ENCODE peak calls at places on chromosome 14, in four cellular contexts. One of them, this sample, is unnamed.
A peak's percentile ranks its signal among the peaks of the same experiment; 100 is the strongest.

GRCh38 chr14:103705158-103705523 is 10.1 kb downstream of the XRCC3 start:
- DNase-seq in GM12891: no peak
- DNase-seq in H1: no peak
- DNase-seq in K562: no peak
- DNase-seq in this sample: no peak

GRCh38 chr14:104820669-104821228 is 19.8 kb downstream of the ZBTB42 start:
- DNase-seq in GM12891: no peak
- DNase-seq in K562: no peak
- DNase-seq in H1: peak; percentile 63
- DNase-seq in this sample: no peak

GRCh38 chr14:61337893-61338292 is 16.5 kb downstream of the PRKCH start:
- DNase-seq in H1: no peak
- DNase-seq in GM12891: no peak
- DNase-seq in K562: no peak
- DNase-seq in this sample: no peak

GRCh38 chr14:104745431-104745830 is 7.5 kb upstream of the SIVA1 start:
- DNase-seq in H1: no peak
- DNase-seq in K562: no peak
- DNase-seq in GM12891: no peak
- DNase-seq in this sample: no peak

GRCh38 chr14:94879504-94879903 is 109.6 kb upstream of the GSC start:
- DNase-seq in GM12891: no peak
- DNase-seq in H1: no peak
- DNase-seq in K562: no peak
- DNase-seq in this sample: no peak

GRCh38 chr14:35944847-35945246 is 118.7 kb downstream of the BRMS1L start:
- DNase-seq in K562: peak; percentile 5
- DNase-seq in GM12891: peak; percentile 32
- DNase-seq in H1: peak; percentile 67
- DNase-seq in this sample: no peak

GRCh38 chr14:24839617-24840203 is 205.7 kb upstream of the GZMB start:
- DNase-seq in K562: no peak
- DNase-seq in H1: no peak
- DNase-seq in GM12891: no peak
- DNase-seq in this sample: no peak

GRCh38 chr14:28468191-28469151 is 298.1 kb upstream of the FOXG1 start:
- DNase-seq in H1: no peak
- DNase-seq in GM12891: no peak
- DNase-seq in K562: no peak
- DNase-seq in this sample: no peak

GRCh38 chr14:89813485-89814080 is 140.9 kb downstream of the EFCAB11 start:
- DNase-seq in H1: no peak
- DNase-seq in GM12891: no peak
- DNase-seq in K562: no peak
- DNase-seq in this sample: no peak

GRCh38 chr14:94018308-94018707 is 7.8 kb upstream of the OTUB2 start:
- DNase-seq in H1: no peak
- DNase-seq in GM12891: no peak
- DNase-seq in K562: no peak
- DNase-seq in this sample: no peak

GRCh38 chr14:87252103-87252502 is 740.9 kb downstream of the GALC start:
- DNase-seq in K562: no peak
- DNase-seq in H1: no peak
- DNase-seq in GM12891: no peak
- DNase-seq in this sample: no peak

GRCh38 chr14:23643533-23644194 is 7.5 kb downstream of the DHRS2 start:
- DNase-seq in H1: no peak
- DNase-seq in GM12891: no peak
- DNase-seq in K562: no peak
- DNase-seq in this sample: no peak

GRCh38 chr14:23645812-23646647 is 9.9 kb downstream of the DHRS2 start:
- DNase-seq in GM12891: no peak
- DNase-seq in K562: no peak
- DNase-seq in H1: no peak
- DNase-seq in this sample: no peak

GRCh38 chr14:23644195-23644918 is 8.2 kb downstream of the DHRS2 start:
- DNase-seq in H1: no peak
- DNase-seq in K562: no peak
- DNase-seq in GM12891: no peak
- DNase-seq in this sample: no peak

GRCh38 chr14:23645504-23645811 is 9.3 kb downstream of the DHRS2 start:
- DNase-seq in K562: no peak
- DNase-seq in H1: no peak
- DNase-seq in GM12891: no peak
- DNase-seq in this sample: no peak

DNA sequence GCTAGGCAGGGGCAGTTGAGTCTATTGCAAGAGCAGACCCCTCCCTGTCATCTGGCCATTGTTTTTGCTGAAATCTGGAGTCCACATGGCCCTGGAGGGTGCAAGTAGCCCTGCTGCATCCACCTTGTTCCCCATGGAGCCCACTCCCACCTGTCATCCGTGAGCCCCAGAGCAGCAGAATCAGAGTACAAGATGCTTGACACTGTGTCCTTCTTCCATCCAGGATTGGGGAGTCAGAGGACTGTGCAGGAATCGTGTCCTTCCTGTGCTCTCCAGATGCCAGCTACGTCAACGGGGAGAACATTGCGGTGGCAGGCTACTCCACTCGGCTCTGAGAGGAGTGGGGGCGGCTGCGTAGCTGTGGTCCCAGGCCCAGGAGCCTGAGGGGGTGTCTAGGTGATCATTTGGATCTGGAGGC is 8.8 kb downstream of the DHRS2 start:
- DNase-seq in GM12891: no peak
- DNase-seq in K562: no peak
- DNase-seq in H1: no peak
- DNase-seq in this sample: no peak
- TF ChIP-seq TAF1 in GM12891: no peak
- TF ChIP-seq TAF1 in K562: no peak
- TF ChIP-seq TAF1 in H1: no peak
- TF ChIP-seq TAF1 in this sample: no peak

GRCh38 chr14:21023817-21024667 is 819 bp downstream of the NDRG2 start:
- DNase-seq in GM12891: no peak
- DNase-seq in H1: no peak
- DNase-seq in K562: no peak
- DNase-seq in this sample: no peak

GRCh38 chr14:21025374-21026151 is 702 bp upstream of the NDRG2 start:
- DNase-seq in K562: peak; percentile 66
- DNase-seq in H1: peak; percentile 85
- DNase-seq in GM12891: no peak
- DNase-seq in this sample: no peak

GRCh38 chr14:21026251-21026987 is 1.6 kb upstream of the NDRG2 start:
- DNase-seq in K562: no peak
- DNase-seq in H1: no peak
- DNase-seq in GM12891: no peak
- DNase-seq in this sample: no peak

GRCh38 chr14:21023174-21023573 is 1.7 kb downstream of the NDRG2 start:
- DNase-seq in K562: no peak
- DNase-seq in GM12891: no peak
- DNase-seq in H1: no peak
- DNase-seq in this sample: no peak

DNA sequence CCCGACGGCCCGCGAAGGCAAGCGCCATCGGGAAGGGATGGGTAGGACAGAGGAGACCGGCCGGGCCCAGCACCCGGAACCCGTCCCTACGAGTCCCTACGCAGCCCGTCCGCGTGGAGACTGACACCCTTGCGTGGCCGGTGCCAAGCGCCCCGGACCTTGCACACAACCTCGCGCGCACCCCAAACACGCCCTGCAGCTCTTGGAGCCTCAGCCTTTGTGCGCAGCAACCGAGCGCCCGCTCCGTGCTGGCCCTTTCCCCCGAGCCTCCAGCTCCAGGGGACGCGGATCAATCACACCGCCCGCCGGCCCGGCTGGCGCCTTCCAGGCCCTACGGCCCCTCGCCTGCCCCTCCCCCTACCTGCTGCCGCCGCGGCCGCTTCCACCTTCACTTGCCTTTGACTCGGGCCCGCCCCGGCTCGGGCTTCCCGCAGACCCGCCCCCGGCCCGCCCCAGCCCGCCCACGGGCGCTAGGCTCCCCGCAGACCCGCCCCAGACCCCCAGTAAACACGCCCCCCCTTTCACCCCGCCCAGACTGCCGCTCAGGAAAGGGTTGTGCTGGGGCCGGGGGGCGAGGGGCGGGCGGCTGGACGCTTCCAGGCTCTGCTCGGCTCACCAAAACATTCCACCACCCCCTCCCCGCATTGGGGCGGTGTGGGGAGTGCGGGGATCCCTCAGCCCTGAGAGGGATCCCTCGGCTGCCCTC is at the start of gene NDRG2:
- DNase-seq in GM12891: peak; percentile 76
- DNase-seq in H1: peak; percentile 91
- DNase-seq in K562: peak; percentile 92
- DNase-seq in this sample: peak; percentile 50
- TF ChIP-seq POLR2A in GM12891: no peak
- TF ChIP-seq POLR2A in H1: no peak
- TF ChIP-seq POLR2A in K562: peak; percentile 65
- TF ChIP-seq POLR2A in this sample: no peak

GRCh38 chr14:92863281-92863680 is 59.7 kb upstream of the CHGA start:
- DNase-seq in GM12891: no peak
- DNase-seq in H1: no peak
- DNase-seq in K562: no peak
- DNase-seq in this sample: no peak
- TF ChIP-seq TAF1 in GM12891: no peak
- TF ChIP-seq TAF1 in H1: no peak
- TF ChIP-seq TAF1 in K562: no peak
- TF ChIP-seq TAF1 in this sample: no peak

GRCh38 chr14:69772082-69773017 is 5.4 kb downstream of the SRSF5 start:
- DNase-seq in H1: no peak
- DNase-seq in GM12891: no peak
- DNase-seq in K562: no peak
- DNase-seq in this sample: no peak

GRCh38 chr14:69770559-69770958 is 3.6 kb downstream of the SRSF5 start:
- DNase-seq in GM12891: no peak
- DNase-seq in K562: no peak
- DNase-seq in H1: no peak
- DNase-seq in this sample: no peak

GRCh38 chr14:69775012-69775411 is 8.1 kb downstream of the SRSF5 start:
- DNase-seq in GM12891: no peak
- DNase-seq in K562: no peak
- DNase-seq in H1: no peak
- DNase-seq in this sample: no peak

GRCh38 chr14:69771136-69771535 is 4.2 kb downstream of the SRSF5 start:
- DNase-seq in K562: no peak
- DNase-seq in H1: no peak
- DNase-seq in GM12891: no peak
- DNase-seq in this sample: no peak

DNA sequence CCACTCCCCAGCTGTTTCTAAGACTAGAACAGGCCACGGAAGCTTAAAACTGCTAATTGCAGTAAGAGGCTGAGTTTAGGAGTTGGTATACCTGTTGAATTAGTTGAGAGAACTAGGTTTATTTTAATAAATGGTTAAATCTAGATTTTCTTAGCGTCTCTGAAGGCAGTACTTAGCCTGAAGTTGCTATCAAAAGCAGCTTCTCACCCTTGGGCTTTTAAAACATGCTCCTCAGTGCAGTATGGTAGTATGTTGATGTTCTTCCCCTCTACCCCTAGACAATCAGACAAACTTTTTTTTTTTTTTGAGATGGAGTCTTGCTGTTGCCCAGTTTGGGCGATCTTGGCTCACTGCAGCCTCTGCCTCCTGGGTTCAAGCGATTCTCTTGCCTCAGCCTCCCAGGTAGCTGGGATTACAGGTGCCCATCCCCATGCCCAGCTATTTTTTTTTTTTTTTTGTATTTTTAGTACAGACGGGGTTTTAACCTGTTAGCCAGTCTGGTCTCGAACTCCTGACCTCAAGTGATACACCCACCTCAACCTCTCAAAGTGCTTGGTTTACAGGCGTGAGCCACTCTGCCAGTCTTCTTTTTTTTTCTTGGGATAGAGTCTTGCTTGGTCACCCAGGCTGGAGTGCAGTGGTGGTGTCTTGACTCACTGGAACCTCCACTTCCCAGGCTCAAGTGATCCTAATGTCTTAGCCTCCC is 6.8 kb downstream of the SRSF5 start:
- DNase-seq in GM12891: no peak
- DNase-seq in K562: no peak
- DNase-seq in H1: no peak
- DNase-seq in this sample: no peak
- TF ChIP-seq POLR2A in GM12891: no peak
- TF ChIP-seq POLR2A in K562: peak; percentile 39
- TF ChIP-seq POLR2A in H1: peak; percentile 41
- TF ChIP-seq POLR2A in this sample: no peak

DNA sequence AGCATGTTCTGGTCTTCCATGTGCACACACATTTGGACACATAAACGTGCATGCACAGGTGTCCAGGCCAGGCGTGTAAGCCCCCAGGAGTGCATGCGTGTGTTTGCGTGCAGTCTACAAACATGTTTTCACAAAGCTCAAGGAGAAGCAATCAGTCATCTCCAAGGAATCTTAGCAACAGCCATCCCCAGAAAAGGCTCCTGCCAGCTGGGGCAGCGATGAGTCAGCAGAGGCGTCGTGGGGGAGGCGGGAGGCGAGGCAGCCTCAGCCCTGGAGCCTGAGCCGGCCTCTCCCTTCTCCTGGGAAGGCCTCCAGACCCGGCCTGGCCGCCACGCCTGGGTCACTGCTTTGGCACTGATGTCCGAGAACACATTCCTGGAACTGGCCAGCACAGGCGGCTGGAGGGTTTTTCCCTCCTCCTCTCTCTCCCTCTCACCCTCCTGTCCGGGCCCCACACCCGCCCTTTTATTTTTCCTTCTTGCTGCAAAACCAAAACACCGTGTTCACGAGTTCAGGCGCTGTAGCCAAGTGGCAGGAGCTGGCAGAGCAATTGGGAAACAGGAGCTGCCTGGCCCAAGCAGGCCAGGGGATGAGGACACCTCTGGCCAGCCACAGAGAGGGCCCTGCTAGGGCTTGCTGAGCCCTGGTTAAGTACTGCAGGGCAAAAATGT is 92.7 kb downstream of the LRRC74A start:
- DNase-seq in GM12891: no peak
- DNase-seq in H1: no peak
- DNase-seq in K562: peak; percentile 82
- DNase-seq in this sample: no peak
- TF ChIP-seq TAF1 in GM12891: no peak
- TF ChIP-seq TAF1 in H1: no peak
- TF ChIP-seq TAF1 in K562: no peak
- TF ChIP-seq TAF1 in this sample: no peak

GRCh38 chr14:54364555-54365415 is 32.0 kb upstream of the CDKN3 start:
- DNase-seq in GM12891: no peak
- DNase-seq in H1: peak; percentile 39
- DNase-seq in K562: no peak
- DNase-seq in this sample: no peak

GRCh38 chr14:54370323-54371125 is 26.3 kb upstream of the CDKN3 start:
- DNase-seq in K562: no peak
- DNase-seq in H1: peak; percentile 39
- DNase-seq in GM12891: no peak
- DNase-seq in this sample: no peak

GRCh38 chr14:54369343-54369742 is 27.5 kb upstream of the CDKN3 start:
- DNase-seq in K562: no peak
- DNase-seq in GM12891: no peak
- DNase-seq in H1: no peak
- DNase-seq in this sample: no peak

GRCh38 chr14:54362759-54363437 is 33.9 kb upstream of the CDKN3 start:
- DNase-seq in K562: no peak
- DNase-seq in H1: peak; percentile 44
- DNase-seq in GM12891: no peak
- DNase-seq in this sample: no peak

GRCh38 chr14:54366726-54367707 is 29.8 kb upstream of the CDKN3 start:
- DNase-seq in H1: peak; percentile 51
- DNase-seq in GM12891: peak; percentile 14
- DNase-seq in K562: no peak
- DNase-seq in this sample: no peak
- TF ChIP-seq POLR2A in H1: no peak
- TF ChIP-seq POLR2A in GM12891: no peak
- TF ChIP-seq POLR2A in K562: no peak
- TF ChIP-seq POLR2A in this sample: no peak